ENCODE peak calls at places on chromosome 4, in four cellular contexts. W, F, R and S are unnamed samples.

GRCh38 chr4:98571161-98571786 is 87.1 kb downstream of the TSPAN5 start:
- DNase-seq in R (no peak), F (no peak), W (no peak), S (no peak)

GRCh38 chr4:110119347-110119746 is 79.1 kb downstream of the ELOVL6 start:
- DNase-seq in R (no peak), W (no peak), F (no peak), S (no peak)

GRCh38 chr4:76896731-76897521 is 1.0 kb downstream of the SOWAHB start:
- DNase-seq in W (no peak), F (no peak), R (no peak), S (no peak)

GRCh38 chr4:602559-602942 is 22.8 kb upstream of the PDE6B start:
- DNase-seq in W (no peak), F (peak), R (no peak), S (peak)

GRCh38 chr4:44446801-44447562 is 1.6 kb downstream of the KCTD8 start:
- DNase-seq in R (no peak), F (no peak), W (no peak), S (no peak)

GRCh38 chr4:174023641-174024040 is 259.8 kb downstream of the FBXO8 start:
- DNase-seq in R (no peak), W (no peak), F (no peak), S (no peak)

GRCh38 chr4:180217070-180217469 is 2026.1 kb upstream of the TENM3 start:
- DNase-seq in W (no peak), F (no peak), R (no peak), S (no peak)

GRCh38 chr4:69025191-69025998 is 70.9 kb upstream of the UGT2B7 start:
- DNase-seq in R (no peak), W (no peak), F (no peak), S (no peak)

GRCh38 chr4:4574792-4575191 is 32.9 kb upstream of the STX18 start:
- DNase-seq in R (peak), F (peak), W (peak), S (peak)

GRCh38 chr4:74772783-74773182 is 21.5 kb downstream of the BTC start:
- DNase-seq in F (no peak), R (no peak), W (no peak), S (no peak)

GRCh38 chr4:112946127-112946526 is 103.3 kb upstream of the ANK2 start:
- DNase-seq in W (no peak), F (no peak), R (no peak), S (no peak)

GRCh38 chr4:86441175-86441960 is 81.5 kb upstream of the MAPK10 start:
- DNase-seq in R (no peak), F (no peak), W (no peak), S (no peak)

GRCh38 chr4:189313064-189313463 is 627.6 kb upstream of the FRG1 start:
- DNase-seq in R (no peak), F (no peak), W (no peak), S (no peak)

GRCh38 chr4:123469245-123469644 is 72.7 kb downstream of the SPRY1 start:
- DNase-seq in F (no peak), R (no peak), W (no peak), S (no peak)

GRCh38 chr4:44771789-44772188 is 45.4 kb upstream of the GNPDA2 start:
- DNase-seq in R (no peak), W (no peak), F (no peak), S (no peak)

GRCh38 chr4:4558881-4559280 is 17.0 kb upstream of the STX18 start:
- DNase-seq in F (no peak), R (no peak), W (no peak), S (no peak)

GRCh38 chr4:73607375-73608026 is 12.7 kb downstream of the RASSF6 start:
- DNase-seq in R (no peak), W (no peak), F (no peak), S (no peak)

GRCh38 chr4:81460837-81461233 is 10.9 kb downstream of the RASGEF1B start:
- DNase-seq in R (no peak), F (no peak), W (no peak), S (no peak)

GRCh38 chr4:80077639-80078038 is 4.6 kb upstream of the ANTXR2 start:
- DNase-seq in R (no peak), W (no peak), F (no peak), S (no peak)

GRCh38 chr4:39037491-39037825 is 5.2 kb upstream of the TMEM156 start:
- DNase-seq in R (no peak), W (no peak), F (no peak), S (no peak)

GRCh38 chr4:116849620-116850019 is 235.8 kb downstream of the TRAM1L1 start:
- DNase-seq in W (no peak), R (no peak), F (no peak), S (no peak)
- TF ChIP-seq CTCF in W (no peak), R (no peak), F (no peak), S (no peak)

DNA sequence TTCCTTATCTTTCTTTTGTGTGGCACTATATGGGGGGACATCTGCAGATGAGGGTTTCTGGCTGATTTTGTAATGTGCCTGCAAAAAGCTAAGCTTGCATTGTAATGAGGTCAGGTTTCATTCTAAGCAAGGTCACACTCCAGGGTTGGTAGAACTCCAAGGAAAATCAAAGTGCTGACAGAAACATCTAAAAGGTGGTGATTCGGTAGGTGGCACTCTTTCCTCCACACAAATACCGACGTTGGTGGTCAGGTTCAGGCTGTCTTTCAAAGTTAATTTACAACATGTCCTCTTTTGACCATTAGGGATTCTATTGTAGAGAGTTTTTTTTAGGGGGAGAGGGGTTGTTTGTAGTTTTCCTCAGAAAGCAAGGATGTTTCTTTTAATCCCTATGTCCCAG is 434.4 kb downstream of the PPARGC1A start:
- DNase-seq in R (peak), F (no peak), W (no peak), S (no peak)
- H3K27ac ChIP-seq in R (peak), F (peak), W (no peak), S (no peak)

DNA sequence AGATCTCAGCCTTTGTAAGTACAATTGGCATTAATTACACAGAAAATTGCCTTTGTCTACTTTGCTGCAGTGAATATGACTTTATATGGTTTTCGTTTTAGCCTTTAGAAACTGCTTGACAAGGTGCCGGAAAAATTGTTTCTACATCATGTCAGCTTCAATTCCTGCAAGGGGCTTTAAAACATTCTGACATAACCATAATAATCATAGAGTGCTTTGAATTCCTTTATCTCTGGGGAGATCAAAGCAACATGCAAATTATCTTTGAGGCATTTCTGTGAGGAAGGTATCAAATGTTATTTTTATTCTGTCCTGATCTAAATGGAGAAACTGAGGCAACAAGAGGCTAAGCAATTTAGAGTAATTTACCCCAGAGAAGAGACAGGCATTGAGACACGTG is 57.8 kb downstream of the MMRN1 start:
- DNase-seq in R (no peak), W (no peak), F (no peak), S (no peak)
- H3K4me3 ChIP-seq in R (no peak), W (no peak), F (no peak), S (no peak)

GRCh38 chr4:10461091-10461849 is 4.0 kb upstream of the ZNF518B start:
- DNase-seq in W (peak), R (peak), F (peak), S (peak)
- TF ChIP-seq CTCF in W (peak), R (peak), F (peak), S (peak)

DNA sequence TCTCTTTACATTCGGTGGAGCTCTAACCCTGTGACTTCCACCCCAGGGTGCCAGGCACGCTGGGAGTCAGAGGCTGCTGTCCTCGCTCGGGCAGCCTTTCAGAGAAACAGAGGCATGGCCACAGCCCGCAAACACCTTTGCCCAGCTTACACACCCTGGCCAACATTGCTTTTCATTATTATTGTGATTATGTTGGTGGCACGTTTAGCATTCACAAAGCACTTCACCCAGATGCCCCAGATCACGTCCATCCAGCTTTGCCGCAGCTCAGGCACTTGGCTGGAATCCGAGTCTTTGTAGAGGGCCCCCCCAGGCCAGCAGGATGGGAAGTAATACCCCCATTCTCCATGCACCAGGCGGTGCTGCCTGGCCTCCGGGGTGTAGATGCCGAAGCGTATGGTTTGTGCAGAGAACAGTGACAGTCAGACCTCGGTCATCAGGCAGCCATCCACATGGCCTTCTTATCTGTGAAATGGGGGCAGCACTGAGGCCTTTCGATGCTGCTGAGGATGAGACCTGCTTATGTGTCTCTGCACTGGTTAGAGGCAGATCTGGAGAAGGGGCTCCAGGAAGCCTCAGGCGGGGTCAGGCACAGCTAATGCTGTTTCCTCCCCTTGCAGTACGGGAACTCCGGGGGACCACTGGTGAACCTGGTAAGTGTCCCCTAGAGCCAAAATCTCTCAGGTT is 22.3 kb downstream of the HTRA3 start:
- DNase-seq in F (no peak), R (no peak), W (no peak), S (no peak)
- H3K27ac ChIP-seq in F (no peak), R (no peak), W (no peak), S (no peak)

DNA sequence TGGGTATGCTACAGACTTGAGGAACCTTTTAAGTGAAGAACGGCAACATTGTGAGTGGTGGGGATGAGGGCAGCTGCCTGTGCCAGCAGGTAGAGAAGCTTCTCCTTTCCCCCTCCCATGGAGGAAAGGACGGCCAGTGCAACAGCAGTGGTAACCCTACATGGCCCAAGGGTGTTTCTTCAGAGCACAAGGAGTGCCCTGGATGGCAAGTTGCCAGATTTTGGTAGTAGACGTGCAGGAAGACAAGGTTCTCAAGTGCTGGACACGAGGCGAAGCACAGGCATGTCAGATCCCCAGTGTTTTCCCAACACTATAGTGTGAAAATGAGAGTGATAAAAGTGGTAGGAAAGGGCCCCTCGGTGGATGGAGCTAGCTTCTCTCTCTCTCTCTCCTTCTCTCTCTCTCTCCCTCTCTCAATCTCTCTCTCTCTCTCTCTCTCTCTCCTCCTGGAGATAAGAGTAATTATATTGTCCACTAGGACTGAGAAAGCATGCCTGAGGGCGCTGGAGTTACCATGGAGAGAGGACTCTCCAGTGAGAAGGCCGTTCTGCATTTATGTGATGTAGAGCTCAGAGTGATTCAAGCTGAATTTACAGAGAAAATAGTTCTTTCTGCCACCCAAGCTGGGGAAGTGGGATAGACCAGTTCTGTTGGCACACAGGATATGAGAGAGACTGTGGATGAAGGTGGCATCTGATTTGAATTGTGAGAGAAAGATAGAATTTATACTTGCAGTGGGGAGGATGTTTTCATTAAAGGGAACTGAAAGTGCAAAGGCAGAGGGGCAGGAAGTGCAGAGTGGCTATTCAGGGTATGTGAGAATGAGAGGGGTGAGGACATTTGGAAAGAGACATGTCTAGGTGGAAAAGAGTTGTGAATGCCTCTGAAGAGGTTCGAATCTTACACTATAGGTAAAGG is 25.6 kb upstream of the TRPC3 start:
- DNase-seq in W (no peak), F (no peak), R (no peak), S (no peak)
- H3K4me3 ChIP-seq in W (no peak), F (no peak), R (no peak), S (no peak)

DNA sequence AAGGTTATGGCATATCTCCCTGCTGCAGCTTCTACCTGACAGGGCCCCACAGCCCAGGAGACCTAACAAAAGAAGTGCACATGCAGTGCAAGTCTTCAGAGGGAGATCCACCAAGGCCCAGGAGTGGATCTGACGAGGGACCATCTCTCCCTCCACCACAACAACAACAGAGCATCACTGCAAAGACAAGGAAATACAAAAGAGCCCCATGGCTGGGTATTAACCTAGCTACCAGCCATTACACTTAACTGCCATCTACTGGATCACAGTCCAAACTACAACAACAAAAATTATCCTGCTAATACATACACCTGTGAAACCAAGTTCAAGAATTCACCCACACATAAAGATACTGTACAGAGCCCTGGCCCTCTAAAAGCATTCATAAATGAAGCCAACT is 280.2 kb upstream of the SLC7A11 start:
- DNase-seq in R (no peak), W (no peak), F (no peak), S (no peak)
- TF ChIP-seq CTCF in R (peak), W (no peak), F (no peak), S (no peak)

GRCh38 chr4:57020467-57021101 is 41.9 kb downstream of the POLR2B start:
- DNase-seq in F (no peak), R (no peak), W (no peak), S (no peak)
- H3K27ac ChIP-seq in F (no peak), R (no peak), W (no peak), S (no peak)

GRCh38 chr4:185737489-185738037 is 74.4 kb downstream of the SORBS2 start:
- DNase-seq in R (no peak), F (no peak), W (no peak), S (no peak)
- H3K4me3 ChIP-seq in R (no peak), F (no peak), W (peak), S (no peak)